ENCODE peak calls at places on chromosomes 2 and 18, in nine cellular contexts. L is H54, D is fibroblast of the conjunctiva, X is HT1080, Z is cardiac septum, M is psoas muscle, Y is bronchial epithelial cell, V is M059J, U is right atrium auricular region. G is an unnamed sample.

GRCh38 chr2:70552501-70553333 is 909 bp downstream of the TGFA start:
- DNase-seq in L (no peak), D (no peak), X (no peak), Z (no peak), M (no peak), Y (peak), V (peak), U (no peak), G (no peak)

GRCh38 chr2:239319261-239319661 is 81.6 kb downstream of the HDAC4 start:
- DNase-seq in L (peak), D (no peak), X (no peak), Z (peak), M (peak), Y (peak), V (no peak), U (no peak), G (peak)

GRCh38 chr18:39952816-39953215 is 2002.2 kb upstream of the PIK3C3 start:
- DNase-seq in L (no peak), D (no peak), X (no peak), Z (no peak), M (no peak), Y (no peak), V (no peak), U (no peak), G (no peak)

GRCh38 chr2:51028829-51029228 is 3.1 kb downstream of the NRXN1 start:
- DNase-seq in L (no peak), D (no peak), X (no peak), Z (peak), M (no peak), Y (no peak), V (no peak), U (no peak), G (no peak)

GRCh38 chr2:29940706-29941105 is 19.3 kb upstream of the ALK start:
- DNase-seq in L (no peak), D (no peak), X (no peak), Z (no peak), M (no peak), Y (no peak), V (no peak), U (no peak), G (no peak)

GRCh38 chr18:49862656-49863385 is 49.5 kb upstream of the ACAA2 start:
- DNase-seq in L (no peak), D (no peak), X (no peak), Z (no peak), M (no peak), Y (no peak), V (no peak), U (no peak), G (no peak)

GRCh38 chr2:233098615-233099014 is 38.5 kb downstream of the INPP5D start:
- DNase-seq in L (no peak), D (no peak), X (no peak), Z (no peak), M (no peak), Y (no peak), V (no peak), U (no peak), G (no peak)

GRCh38 chr2:2238726-2239269 is 92.3 kb downstream of the MYT1L start:
- DNase-seq in L (no peak), D (no peak), X (no peak), Z (peak), M (no peak), Y (no peak), V (no peak), U (no peak), G (no peak)

GRCh38 chr2:18742382-18742781 is 153.0 kb upstream of the NT5C1B start:
- DNase-seq in L (no peak), D (no peak), X (no peak), Z (no peak), M (no peak), Y (no peak), V (no peak), U (no peak), G (no peak)

GRCh38 chr18:10726198-10727068 is 200.6 kb downstream of the NAPG start:
- DNase-seq in L (no peak), D (no peak), X (no peak), Z (no peak), M (no peak), Y (peak), V (no peak), U (no peak), G (no peak)

GRCh38 chr2:201021914-201022313 is 49.6 kb downstream of the HYCC2 start:
- DNase-seq in L (no peak), D (no peak), X (no peak), Z (no peak), M (no peak), Y (no peak), V (no peak), U (no peak), G (no peak)

GRCh38 chr2:10190737-10191532 is 68.4 kb downstream of the RRM2 start:
- DNase-seq in L (no peak), D (no peak), X (no peak), Z (no peak), M (no peak), Y (no peak), V (no peak), U (no peak), G (no peak)

GRCh38 chr18:2901405-2901989 is 54.7 kb downstream of the EMILIN2 start:
- DNase-seq in L (no peak), D (peak), X (no peak), Z (peak), M (peak), Y (no peak), V (no peak), U (no peak), G (no peak)

GRCh38 chr2:118221952-118222594 is 133.8 kb downstream of the INSIG2 start:
- DNase-seq in L (peak), D (peak), X (peak), Z (no peak), M (no peak), Y (peak), V (peak), U (no peak), G (peak)

GRCh38 chr18:38909972-38910371 is 1344.4 kb upstream of the CELF4 start:
- DNase-seq in L (no peak), D (no peak), X (peak), Z (no peak), M (no peak), Y (peak), V (peak), U (no peak), G (peak)

GRCh38 chr2:17476820-17477219 is 41.4 kb downstream of the RAD51AP2 start:
- DNase-seq in L (no peak), D (no peak), X (no peak), Z (no peak), M (no peak), Y (peak), V (no peak), U (no peak), G (no peak)

GRCh38 chr18:32771871-32772499 is 838 bp downstream of the KLHL14 start:
- DNase-seq in L (no peak), D (no peak), X (no peak), Z (no peak), M (no peak), Y (no peak), V (no peak), U (no peak), G (no peak)

GRCh38 chr2:6789559-6790138 is 76.1 kb downstream of the CMPK2 start:
- DNase-seq in L (no peak), D (no peak), X (no peak), Z (no peak), M (no peak), Y (no peak), V (no peak), U (no peak), G (no peak)

GRCh38 chr2:85935746-85936208 is 47.0 kb upstream of the ST3GAL5 start:
- DNase-seq in L (peak), D (no peak), X (peak), Z (no peak), M (no peak), Y (peak), V (peak), U (no peak), G (peak)

GRCh38 chr2:97935719-97936161 is 60.0 kb downstream of the TMEM131 start:
- DNase-seq in L (no peak), D (peak), X (peak), Z (no peak), M (no peak), Y (peak), V (peak), U (no peak), G (peak)

GRCh38 chr18:11136241-11136640 is 13.1 kb downstream of the PIEZO2 start:
- DNase-seq in L (no peak), D (no peak), X (no peak), Z (no peak), M (no peak), Y (no peak), V (peak), U (no peak), G (no peak)

GRCh38 chr2:188319845-188320244 is 28.2 kb downstream of the GULP1 start:
- DNase-seq in L (no peak), D (no peak), X (no peak), Z (no peak), M (no peak), Y (peak), V (peak), U (no peak), G (no peak)

GRCh38 chr2:174748948-174749347 is 15.3 kb downstream of the CHRNA1 start:
- DNase-seq in L (peak), D (peak), X (peak), Z (peak), M (peak), Y (peak), V (peak), U (no peak), G (no peak)

GRCh38 chr2:238320648-238321281 is 447 bp downstream of the TRAF3IP1 start:
- DNase-seq in L (no peak), D (no peak), X (no peak), Z (no peak), M (no peak), Y (no peak), V (peak), U (no peak), G (no peak)

GRCh38 chr2:63047534-63048281 is 2.9 kb upstream of the OTX1 start:
- DNase-seq in L (no peak), D (no peak), X (no peak), Z (peak), M (peak), Y (peak), V (peak), U (no peak), G (no peak)

GRCh38 chr2:47503481-47504070 is 100.6 kb downstream of the MSH2 start:
- DNase-seq in L (no peak), D (no peak), X (no peak), Z (no peak), M (no peak), Y (no peak), V (no peak), U (no peak), G (no peak)

GRCh38 chr2:158723921-158724802 is 71.0 kb upstream of the DAPL1 start:
- DNase-seq in L (peak), D (no peak), X (peak), Z (peak), M (no peak), Y (peak), V (peak), U (no peak), G (no peak)

GRCh38 chr2:62685986-62686625 is 19.4 kb upstream of the EHBP1 start:
- DNase-seq in L (no peak), D (no peak), X (no peak), Z (no peak), M (no peak), Y (no peak), V (no peak), U (no peak), G (no peak)

GRCh38 chr18:35121531-35121930 is 80.3 kb downstream of the MAPRE2 start:
- DNase-seq in L (no peak), D (no peak), X (no peak), Z (no peak), M (no peak), Y (no peak), V (no peak), U (no peak), G (no peak)

GRCh38 chr2:182372661-182373060 is 54.2 kb downstream of the PDE1A start:
- DNase-seq in L (peak), D (peak), X (peak), Z (no peak), M (no peak), Y (peak), V (peak), U (peak), G (peak)

GRCh38 chr18:31497711-31498449 is at the start of gene DSG2:
- DNase-seq in L (peak), D (no peak), X (peak), Z (peak), M (peak), Y (peak), V (peak), U (no peak), G (no peak)

GRCh38 chr2:224869601-224870000 is 153.4 kb upstream of the CCDC195 start:
- DNase-seq in L (no peak), D (peak), X (peak), Z (no peak), M (no peak), Y (peak), V (peak), U (no peak), G (no peak)

GRCh38 chr2:171365778-171366177 is 68.0 kb downstream of the METTL8 start:
- DNase-seq in L (no peak), D (no peak), X (no peak), Z (no peak), M (no peak), Y (no peak), V (no peak), U (no peak), G (no peak)